ENCODE peak calls at places on chromosomes 2 and 18, in ten cellular contexts. I, R, E, D, H, S, Z, J, X and P are unnamed samples.

GRCh38 chr2:64945973-64946736 is 43.0 kb upstream of the SLC1A4 start:
- DNase-seq in I (no peak), R (no peak), E (no peak), D (no peak), H (no peak), S (no peak), Z (peak; percentile 15), J (no peak), X (no peak), P (peak; percentile 64)

GRCh38 chr18:812123-812672 is at the start of gene YES1:
- DNase-seq in I (peak; percentile 93), R (peak; percentile 76), E (peak; percentile 35), D (peak; percentile 76), H (peak; percentile 86), S (peak; percentile 82), Z (peak; percentile 87), J (peak; percentile 78), X (peak; percentile 85), P (peak; percentile 95)

GRCh38 chr18:41647914-41648313 is 307.1 kb upstream of the PIK3C3 start:
- DNase-seq in I (no peak), R (no peak), E (no peak), D (no peak), H (no peak), S (no peak), Z (no peak), J (no peak), X (no peak), P (no peak)

GRCh38 chr2:48551548-48551947 is 21.6 kb downstream of the STON1 start:
- DNase-seq in I (no peak), R (no peak), E (no peak), D (no peak), H (no peak), S (no peak), Z (no peak), J (peak; percentile 28), X (no peak), P (no peak)

GRCh38 chr2:157413342-157414035 is 30.4 kb downstream of the CYTIP start:
- DNase-seq in I (no peak), R (no peak), E (no peak), D (no peak), H (no peak), S (no peak), Z (no peak), J (no peak), X (no peak), P (no peak)

GRCh38 chr2:189347540-189347939 is 93.7 kb upstream of the WDR75 start:
- DNase-seq in I (peak; percentile 69), R (no peak), E (peak; percentile 53), D (peak; percentile 90), H (peak; percentile 32), S (peak; percentile 87), Z (no peak), J (peak; percentile 80), X (no peak), P (no peak)

GRCh38 chr2:196168181-196168580 is 3.2 kb downstream of the STK17B start:
- DNase-seq in I (no peak), R (no peak), E (no peak), D (peak; percentile 17), H (no peak), S (peak; percentile 55), Z (no peak), J (peak; percentile 37), X (no peak), P (no peak)

GRCh38 chr2:46296216-46296839 is 879 bp upstream of the EPAS1 start:
- DNase-seq in I (no peak), R (peak; percentile 60), E (no peak), D (peak; percentile 43), H (peak; percentile 57), S (no peak), Z (peak; percentile 58), J (no peak), X (peak; percentile 52), P (peak; percentile 88)

GRCh38 chr2:34012728-34013302 is 413.7 kb upstream of the FAM98A start:
- DNase-seq in I (peak; percentile 86), R (no peak), E (peak; percentile 18), D (peak; percentile 73), H (peak; percentile 76), S (peak; percentile 41), Z (peak; percentile 35), J (peak; percentile 28), X (peak; percentile 21), P (peak; percentile 68)

GRCh38 chr2:176935543-176936102 is 277.0 kb upstream of the HNRNPA3 start:
- DNase-seq in I (no peak), R (no peak), E (no peak), D (no peak), H (no peak), S (no peak), Z (no peak), J (no peak), X (no peak), P (no peak)

GRCh38 chr2:51013060-51013746 is 18.7 kb downstream of the NRXN1 start:
- DNase-seq in I (peak; percentile 44), R (peak; percentile 59), E (peak; percentile 10), D (no peak), H (no peak), S (no peak), Z (no peak), J (peak; percentile 11), X (no peak), P (no peak)

GRCh38 chr2:217271813-217272212 is 411.9 kb upstream of the TNP1 start:
- DNase-seq in I (no peak), R (no peak), E (no peak), D (no peak), H (no peak), S (no peak), Z (no peak), J (no peak), X (no peak), P (peak; percentile 29)

GRCh38 chr18:36706313-36706881 is 122.4 kb downstream of the TPGS2 start:
- DNase-seq in I (no peak), R (no peak), E (no peak), D (no peak), H (no peak), S (no peak), Z (no peak), J (no peak), X (no peak), P (no peak)

GRCh38 chr18:22286576-22286975 is 117.2 kb downstream of the GATA6 start:
- DNase-seq in I (peak; percentile 14), R (no peak), E (no peak), D (peak; percentile 77), H (no peak), S (peak; percentile 37), Z (no peak), J (peak; percentile 87), X (no peak), P (peak; percentile 59)

GRCh38 chr18:60130289-60130688 is 230.5 kb downstream of the PMAIP1 start:
- DNase-seq in I (no peak), R (no peak), E (no peak), D (no peak), H (no peak), S (no peak), Z (no peak), J (no peak), X (no peak), P (no peak)

GRCh38 chr2:202030676-202031075 is 3.0 kb upstream of the FZD7 start:
- DNase-seq in I (no peak), R (no peak), E (no peak), D (no peak), H (no peak), S (no peak), Z (no peak), J (no peak), X (no peak), P (no peak)

GRCh38 chr2:202034249-202035088 is 814 bp downstream of the FZD7 start:
- DNase-seq in I (peak; percentile 68), R (no peak), E (no peak), D (peak; percentile 52), H (peak; percentile 40), S (peak; percentile 25), Z (peak; percentile 40), J (peak; percentile 59), X (peak; percentile 28), P (peak; percentile 75)

GRCh38 chr2:202033317-202034248 is at the start of gene FZD7:
- DNase-seq in I (peak; percentile 96), R (peak; percentile 91), E (peak; percentile 77), D (peak; percentile 89), H (peak; percentile 93), S (peak; percentile 71), Z (peak; percentile 93), J (peak; percentile 90), X (peak; percentile 94), P (peak; percentile 95)

GRCh38 chr2:202032841-202033316 is 776 bp upstream of the FZD7 start:
- DNase-seq in I (peak; percentile 84), R (peak; percentile 66), E (peak; percentile 16), D (peak; percentile 40), H (peak; percentile 49), S (peak; percentile 16), Z (peak; percentile 57), J (peak; percentile 66), X (peak; percentile 54), P (peak; percentile 82)

GRCh38 chr2:202031261-202031986 is 2.2 kb upstream of the FZD7 start:
- DNase-seq in I (no peak), R (no peak), E (no peak), D (no peak), H (no peak), S (no peak), Z (no peak), J (no peak), X (no peak), P (no peak)
- H3K27ac ChIP-seq in I (peak overlapping the region; percentile 98), R (peak overlapping the region; percentile 99), E (no peak overlapping the region), D (no peak overlapping the region), H (no peak overlapping the region), S (no peak overlapping the region), Z (peak overlapping the region; percentile 95), J (no peak overlapping the region), X (peak overlapping the region; percentile 98), P (no peak overlapping the region)

GRCh38 chr2:9230051-9230802 is 23.6 kb downstream of the ASAP2 start:
- DNase-seq in I (no peak), R (no peak), E (no peak), D (no peak), H (no peak), S (no peak), Z (peak; percentile 73), J (no peak), X (peak; percentile 73), P (peak; percentile 92)
- H3K4me1 ChIP-seq in I (peaks cover 36% of the 10 kb centered on the region), R (no peaks in the 10 kb centered on the region), E (peaks cover 46% of the 10 kb centered on the region), D (peaks cover 62% of the 10 kb centered on the region), H (peaks cover 10% of the 10 kb centered on the region), S (peaks cover 100% of the 10 kb centered on the region), Z (peaks cover 100% of the 10 kb centered on the region), J (peaks cover 74% of the 10 kb centered on the region), X (peaks cover 100% of the 10 kb centered on the region), P (peaks cover 45% of the 10 kb centered on the region)

GRCh38 chr2:88591684-88592083 is 35.6 kb downstream of the EIF2AK3 start:
- DNase-seq in I (no peak), R (no peak), E (no peak), D (no peak), H (no peak), S (no peak), Z (no peak), J (no peak), X (no peak), P (no peak)
- H3K27ac ChIP-seq in I (peak overlapping the region; percentile 6), R (no peak overlapping the region), E (no peak overlapping the region), D (no peak overlapping the region), H (no peak overlapping the region), S (no peak overlapping the region), Z (no peak overlapping the region), J (no peak overlapping the region), X (no peak overlapping the region), P (no peak overlapping the region)

DNA sequence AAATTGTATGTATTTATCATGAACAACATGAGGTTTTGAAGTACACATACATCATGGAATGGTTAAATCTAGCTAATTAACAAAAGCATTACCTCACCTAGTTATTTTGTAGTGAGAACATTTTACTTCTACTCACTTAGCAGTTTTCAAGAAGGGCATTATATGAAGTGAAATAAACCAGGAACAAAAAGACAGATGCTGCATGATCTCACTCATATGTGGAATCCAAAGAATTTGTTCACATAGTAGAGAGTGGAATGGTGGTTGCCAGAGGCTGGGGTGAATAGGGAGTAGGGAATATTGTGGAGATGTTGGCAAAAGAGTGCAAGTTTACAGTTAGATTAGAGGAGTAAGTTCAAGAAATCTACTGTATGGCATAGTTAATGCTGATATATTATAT is 292.0 kb downstream of the ASXL3 start:
- DNase-seq in I (peak; percentile 10), R (no peak), E (no peak), D (no peak), H (no peak), S (no peak), Z (no peak), J (no peak), X (no peak), P (no peak)
- H3K4me1 ChIP-seq in I (peaks cover 3% of the 10 kb centered on the region), R (no peaks in the 10 kb centered on the region), E (no peaks in the 10 kb centered on the region), D (no peaks in the 10 kb centered on the region), H (no peaks in the 10 kb centered on the region), S (no peaks in the 10 kb centered on the region), Z (no peaks in the 10 kb centered on the region), J (no peaks in the 10 kb centered on the region), X (no peaks in the 10 kb centered on the region), P (no peaks in the 10 kb centered on the region)